ENCODE peak calls at places on chromosomes 16 and 17, in five cellular contexts. Y, H, T, S and P are unnamed samples.

GRCh38 chr17:66727634-66728570 is 107.0 kb upstream of the CACNG5 start:
- DNase-seq in Y (peak; percentile 90), H (peak; percentile 36), T (peak; percentile 31), S (peak; percentile 50), P (no peak)

GRCh38 chr16:84932691-84933090 is 78.6 kb downstream of the ZDHHC7 start:
- DNase-seq in Y (no peak), H (no peak), T (no peak), S (no peak), P (no peak)

GRCh38 chr16:30557397-30557949 is 701 bp downstream of the ZNF764 start:
- DNase-seq in Y (no peak), H (peak; percentile 17), T (no peak), S (peak; percentile 45), P (no peak)

GRCh38 chr17:18026408-18026776 is 12.6 kb downstream of the ATPAF2 start:
- DNase-seq in Y (no peak), H (no peak), T (no peak), S (peak; percentile 75), P (peak; percentile 32)

GRCh38 chr17:14301761-14302401 is 1.0 kb downstream of the HS3ST3B1 start:
- DNase-seq in Y (peak; percentile 52), H (no peak), T (no peak), S (peak; percentile 75), P (peak; percentile 8)

GRCh38 chr17:7191571-7192270 is 12.6 kb upstream of the ASGR1 start:
- DNase-seq in Y (peak; percentile 94), H (peak; percentile 73), T (peak; percentile 53), S (peak; percentile 39), P (peak; percentile 37)

GRCh38 chr16:17412221-17412620 is 58.5 kb downstream of the XYLT1 start:
- DNase-seq in Y (no peak), H (peak; percentile 43), T (no peak), S (no peak), P (no peak)

GRCh38 chr17:3003401-3004149 is 59.8 kb downstream of the OR1D5 start:
- DNase-seq in Y (no peak), H (no peak), T (no peak), S (no peak), P (no peak)

GRCh38 chr16:53666816-53667415 is 36.7 kb downstream of the RPGRIP1L start:
- DNase-seq in Y (no peak), H (no peak), T (no peak), S (no peak), P (no peak)

DNA sequence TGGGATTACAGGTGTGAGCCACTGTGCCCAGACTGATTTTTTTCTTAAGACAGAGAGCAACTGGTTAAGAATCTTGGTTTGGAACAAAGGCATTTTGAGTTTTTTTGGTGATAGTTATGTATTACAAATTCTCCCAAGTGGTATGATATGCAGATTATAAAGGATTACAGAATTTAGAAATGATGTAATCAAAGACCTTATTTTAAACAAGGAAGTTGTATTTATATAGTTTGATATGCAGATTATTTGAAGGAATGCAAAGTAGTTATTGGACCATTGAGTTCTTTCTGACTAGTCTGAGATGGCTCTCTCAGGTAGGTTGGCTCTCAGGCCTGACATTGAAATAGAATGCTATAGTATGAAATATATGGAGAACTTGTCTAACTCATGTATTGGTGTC is 34.9 kb downstream of the AATF start:
- DNase-seq in Y (no peak), H (no peak), T (no peak), S (no peak), P (no peak)
- H2BK12ac ChIP-seq in Y (no peak overlapping the region), H (no peak overlapping the region), T (no peak overlapping the region), S (no peak overlapping the region), P (no peak overlapping the region)

GRCh38 chr16:51408357-51408756 is 257.3 kb upstream of the SALL1 start:
- DNase-seq in Y (no peak), H (no peak), T (no peak), S (peak; percentile 12), P (no peak)

GRCh38 chr16:51404386-51404785 is 253.3 kb upstream of the SALL1 start:
- DNase-seq in Y (no peak), H (no peak), T (no peak), S (peak; percentile 22), P (no peak)

GRCh38 chr16:51409001-51409675 is 258.1 kb upstream of the SALL1 start:
- DNase-seq in Y (no peak), H (no peak), T (no peak), S (peak; percentile 20), P (no peak)

GRCh38 chr16:51407921-51408320 is 256.9 kb upstream of the SALL1 start:
- DNase-seq in Y (no peak), H (no peak), T (no peak), S (no peak), P (no peak)

GRCh38 chr16:51407199-51407598 is 256.1 kb upstream of the SALL1 start:
- DNase-seq in Y (no peak), H (no peak), T (no peak), S (no peak), P (no peak)
- H2BK12ac ChIP-seq in Y (no peak overlapping the region), H (no peak overlapping the region), T (no peak overlapping the region), S (no peak overlapping the region), P (no peak overlapping the region)

GRCh38 chr17:82092094-82092586 is 5.9 kb downstream of the FASN start:
- DNase-seq in Y (no peak), H (no peak), T (no peak), S (no peak), P (no peak)
- H2BK12ac ChIP-seq in Y (no peak overlapping the region), H (no peak overlapping the region), T (no peak overlapping the region), S (no peak overlapping the region), P (no peak overlapping the region)

DNA sequence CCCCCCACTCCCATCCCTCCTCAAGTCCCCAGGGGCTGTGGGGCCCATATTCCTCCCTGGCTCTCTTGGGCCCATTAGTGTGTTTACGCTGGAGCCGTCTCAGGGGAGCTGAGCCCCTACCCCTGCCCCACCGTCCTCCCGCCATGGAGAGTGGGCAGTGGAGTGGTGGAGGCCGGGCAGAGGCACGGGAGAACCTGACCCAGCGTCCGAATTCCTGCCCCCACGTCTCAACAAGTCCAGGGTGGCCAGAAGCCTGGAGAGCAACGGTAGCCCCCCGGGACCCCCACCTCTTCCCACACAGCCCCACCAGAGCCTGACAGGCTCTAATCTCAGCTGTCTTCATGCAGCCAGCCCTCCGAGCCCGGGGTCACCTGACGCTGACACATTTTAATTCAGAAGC is 32.5 kb downstream of the WNT9B start:
- DNase-seq in Y (no peak), H (no peak), T (no peak), S (no peak), P (no peak)
- H2BK12ac ChIP-seq in Y (no peak overlapping the region), H (no peak overlapping the region), T (no peak overlapping the region), S (no peak overlapping the region), P (no peak overlapping the region)

DNA sequence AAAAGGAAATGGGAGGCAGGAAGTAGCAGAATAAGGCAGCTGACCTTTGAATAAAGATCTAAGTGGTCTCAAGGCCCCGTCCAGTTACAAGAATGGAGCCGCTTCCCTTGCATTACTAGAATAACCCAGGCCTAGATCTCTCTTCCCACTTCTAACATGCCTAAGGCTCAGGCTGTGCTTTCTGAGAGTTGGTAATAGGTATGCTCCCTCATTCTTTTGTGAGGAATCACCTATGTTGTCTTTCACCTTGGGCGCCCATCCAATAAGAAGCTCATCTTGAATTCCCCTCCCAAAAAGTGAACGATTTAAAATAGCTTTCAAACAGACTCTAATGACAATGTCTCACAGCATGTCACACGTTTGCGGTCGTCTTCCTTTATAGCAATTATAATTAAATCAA is 101.2 kb downstream of the KCNJ2 start:
- DNase-seq in Y (no peak), H (no peak), T (no peak), S (no peak), P (no peak)
- H2BK12ac ChIP-seq in Y (no peak overlapping the region), H (no peak overlapping the region), T (no peak overlapping the region), S (no peak overlapping the region), P (no peak overlapping the region)

DNA sequence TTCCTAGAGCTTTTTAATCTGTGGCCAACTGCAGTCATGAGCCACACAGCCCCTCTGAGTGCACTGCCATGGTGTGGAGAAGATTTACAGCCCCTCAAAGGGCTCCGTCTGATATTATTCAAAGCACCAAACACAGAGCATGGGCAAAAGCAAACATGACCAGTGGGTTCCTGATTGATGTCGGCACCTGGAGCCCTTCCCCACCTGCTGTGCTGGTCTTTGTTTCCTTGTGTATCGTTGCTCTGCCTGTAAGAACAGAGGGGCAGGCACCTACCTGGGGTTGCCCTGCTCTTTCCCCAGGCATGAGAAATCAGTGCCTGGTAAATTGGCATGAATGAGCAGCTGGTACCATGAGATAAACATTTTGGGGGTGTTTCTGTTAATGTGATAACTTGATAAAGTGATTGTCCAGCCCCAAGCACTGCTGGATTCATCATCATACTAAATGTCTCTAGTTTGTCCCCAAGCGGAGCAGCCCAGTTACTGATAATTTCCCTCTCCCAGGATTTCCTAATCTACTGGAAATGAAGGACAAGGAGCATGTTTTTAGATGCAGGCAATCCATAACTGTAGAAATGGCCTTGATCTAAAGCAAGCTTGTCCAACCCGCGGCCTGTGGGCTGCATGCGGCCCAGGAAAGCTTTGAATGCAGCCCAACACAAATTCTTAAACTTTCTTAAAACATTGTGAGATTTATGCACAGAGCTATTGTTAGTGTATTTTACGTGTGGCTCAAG is 5.0 kb upstream of the SPIRE2 start:
- DNase-seq in Y (no peak), H (no peak), T (no peak), S (no peak), P (no peak)
- H2BK12ac ChIP-seq in Y (no peak overlapping the region), H (no peak overlapping the region), T (no peak overlapping the region), S (no peak overlapping the region), P (no peak overlapping the region)

GRCh38 chr17:41185001-41185400 is 290 bp upstream of the KRTAP4-1 start:
- DNase-seq in Y (no peak), H (no peak), T (no peak), S (no peak), P (no peak)
- H2BK12ac ChIP-seq in Y (no peak overlapping the region), H (no peak overlapping the region), T (no peak overlapping the region), S (no peak overlapping the region), P (no peak overlapping the region)